ENCODE peak calls at places on chromosome 16, in nine cellular contexts. H is astrocyte; S is GM23338; M is keratinocyte; C is CD4-positive, alpha-beta T cell; R is body of pancreas; N is fibroblast of lung; U is left lung; L is progenitor cell of endocrine pancreas. Y is an unnamed sample.

GRCh38 chr16:29198231-29198630 is 208.3 kb downstream of the NPIPB11 start:
- DNase-seq in H (no peak), S (no peak), M (no peak), C (no peak), R (no peak), N (no peak), U (no peak), L (no peak), Y (no peak)

GRCh38 chr16:66386629-66387622 is 20.4 kb downstream of the CDH5 start:
- DNase-seq in H (no peak), S (no peak), M (no peak), C (no peak), R (no peak), N (no peak), U (no peak), L (no peak), Y (no peak)

GRCh38 chr16:566475-567361 is at the start of gene NHLRC4:
- DNase-seq in H (no peak), S (peak), M (no peak), C (peak), R (no peak), N (peak), U (peak), L (no peak), Y (no peak)

GRCh38 chr16:9297437-9298113 is 206.1 kb downstream of the HAPSTR1 start:
- DNase-seq in H (no peak), S (peak), M (no peak), C (no peak), R (peak), N (no peak), U (no peak), L (no peak), Y (no peak)

GRCh38 chr16:46569231-46569735 is 51.9 kb downstream of the SHCBP1 start:
- DNase-seq in H (no peak), S (no peak), M (no peak), C (no peak), R (no peak), N (no peak), U (no peak), L (no peak), Y (no peak)

GRCh38 chr16:84109598-84110325 is 7.0 kb downstream of the MBTPS1 start:
- DNase-seq in H (peak), S (no peak), M (no peak), C (no peak), R (no peak), N (peak), U (no peak), L (no peak), Y (no peak)

GRCh38 chr16:75305364-75306101 is 54.1 kb upstream of the BCAR1 start:
- DNase-seq in H (peak), S (no peak), M (peak), C (peak), R (peak), N (peak), U (peak), L (no peak), Y (peak)

GRCh38 chr16:67265834-67266233 is 13.5 kb upstream of the PLEKHG4 start:
- DNase-seq in H (no peak), S (no peak), M (no peak), C (no peak), R (no peak), N (no peak), U (no peak), L (no peak), Y (no peak)

GRCh38 chr16:73122604-73123386 is 74.9 kb upstream of the ZFHX3 start:
- DNase-seq in H (no peak), S (no peak), M (no peak), C (no peak), R (no peak), N (peak), U (peak), L (no peak), Y (no peak)

GRCh38 chr16:13643412-13643811 is 276.5 kb upstream of the ERCC4 start:
- DNase-seq in H (no peak), S (no peak), M (no peak), C (no peak), R (no peak), N (no peak), U (no peak), L (no peak), Y (no peak)

GRCh38 chr16:57814896-57815295 is 12.6 kb upstream of the KIFC3 start:
- DNase-seq in H (no peak), S (no peak), M (no peak), C (no peak), R (no peak), N (no peak), U (no peak), L (no peak), Y (no peak)

GRCh38 chr16:84611041-84611440 is 6.8 kb downstream of the COTL1 start:
- DNase-seq in H (no peak), S (no peak), M (no peak), C (no peak), R (no peak), N (peak), U (no peak), L (no peak), Y (no peak)

GRCh38 chr16:57863434-57864160 is 61.3 kb upstream of the KIFC3 start:
- DNase-seq in H (peak), S (peak), M (no peak), C (no peak), R (peak), N (peak), U (peak), L (no peak), Y (peak)

GRCh38 chr16:74623214-74623842 is 16.4 kb upstream of the GLG1 start:
- DNase-seq in H (peak), S (peak), M (no peak), C (no peak), R (no peak), N (peak), U (no peak), L (no peak), Y (peak)

GRCh38 chr16:23534868-23535860 is 22.0 kb downstream of the EARS2 start:
- DNase-seq in H (no peak), S (no peak), M (no peak), C (no peak), R (no peak), N (peak), U (no peak), L (no peak), Y (no peak)

GRCh38 chr16:9184354-9184690 is 92.9 kb downstream of the HAPSTR1 start:
- DNase-seq in H (no peak), S (peak), M (no peak), C (no peak), R (no peak), N (no peak), U (no peak), L (no peak), Y (no peak)

GRCh38 chr16:75062135-75062943 is 54.2 kb downstream of the LDHD start:
- DNase-seq in H (peak), S (no peak), M (no peak), C (no peak), R (peak), N (peak), U (no peak), L (no peak), Y (no peak)

GRCh38 chr16:49443576-49443975 is 70.0 kb downstream of the C16orf78 start:
- DNase-seq in H (no peak), S (no peak), M (no peak), C (no peak), R (no peak), N (no peak), U (no peak), L (no peak), Y (no peak)

GRCh38 chr16:77285676-77286075 is 86.5 kb downstream of the SYCE1L start:
- DNase-seq in H (no peak), S (no peak), M (no peak), C (no peak), R (no peak), N (no peak), U (no peak), L (no peak), Y (no peak)

GRCh38 chr16:54174750-54175149 is 111.8 kb downstream of the IRX3 start:
- DNase-seq in H (no peak), S (no peak), M (no peak), C (no peak), R (no peak), N (no peak), U (no peak), L (no peak), Y (no peak)

GRCh38 chr16:53913082-53913870 is 209.3 kb downstream of the FTO start:
- DNase-seq in H (peak), S (no peak), M (no peak), C (no peak), R (no peak), N (peak), U (no peak), L (no peak), Y (peak)

GRCh38 chr16:84360170-84360569 is 8.2 kb upstream of the ATP2C2 start:
- DNase-seq in H (peak), S (no peak), M (no peak), C (peak), R (no peak), N (peak), U (no peak), L (no peak), Y (no peak)

GRCh38 chr16:57608462-57609113 is 19.8 kb upstream of the ADGRG1 start:
- DNase-seq in H (no peak), S (no peak), M (no peak), C (no peak), R (peak), N (no peak), U (peak), L (no peak), Y (no peak)

GRCh38 chr16:12132290-12132689 is 155.8 kb downstream of the SNX29 start:
- DNase-seq in H (no peak), S (no peak), M (no peak), C (no peak), R (no peak), N (peak), U (no peak), L (no peak), Y (peak)

GRCh38 chr16:87949071-87949744 is 2.0 kb upstream of the BANP start:
- DNase-seq in H (no peak), S (no peak), M (no peak), C (no peak), R (no peak), N (no peak), U (no peak), L (no peak), Y (no peak)

GRCh38 chr16:54275956-54276355 is 10.6 kb downstream of the IRX3 start:
- DNase-seq in H (no peak), S (no peak), M (no peak), C (no peak), R (no peak), N (no peak), U (no peak), L (no peak), Y (no peak)

GRCh38 chr16:17515421-17516210 is 44.9 kb upstream of the XYLT1 start:
- DNase-seq in H (peak), S (no peak), M (peak), C (no peak), R (no peak), N (peak), U (no peak), L (no peak), Y (peak)

GRCh38 chr16:82452002-82452741 is 174.6 kb upstream of the CDH13 start:
- DNase-seq in H (no peak), S (no peak), M (no peak), C (no peak), R (no peak), N (no peak), U (no peak), L (no peak), Y (no peak)

GRCh38 chr16:25823891-25824290 is 132.1 kb downstream of the HS3ST4 start:
- DNase-seq in H (no peak), S (no peak), M (no peak), C (no peak), R (no peak), N (no peak), U (peak), L (no peak), Y (no peak)

GRCh38 chr16:56606688-56607618 is 1.4 kb upstream of the MT2A start:
- DNase-seq in H (peak), S (peak), M (peak), C (no peak), R (peak), N (peak), U (peak), L (no peak), Y (peak)

GRCh38 chr16:28495098-28495793 is 803 bp downstream of the APOBR start:
- DNase-seq in H (no peak), S (no peak), M (no peak), C (no peak), R (no peak), N (no peak), U (no peak), L (no peak), Y (no peak)

GRCh38 chr16:11576427-11577289 is 10.1 kb downstream of the LITAF start:
- DNase-seq in H (no peak), S (no peak), M (no peak), C (no peak), R (no peak), N (no peak), U (no peak), L (no peak), Y (no peak)

GRCh38 chr16:68539704-68540370 is 746 bp downstream of the ZFP90 start:
- DNase-seq in H (no peak), S (peak), M (no peak), C (no peak), R (no peak), N (peak), U (no peak), L (no peak), Y (no peak)

GRCh38 chr16:11312718-11313492 is 31.8 kb upstream of the PRM1 start:
- DNase-seq in H (peak), S (peak), M (no peak), C (no peak), R (peak), N (peak), U (peak), L (no peak), Y (no peak)

GRCh38 chr16:10362077-10362863 is 23.6 kb upstream of the ATF7IP2 start:
- DNase-seq in H (peak), S (no peak), M (no peak), C (no peak), R (no peak), N (peak), U (no peak), L (no peak), Y (no peak)

GRCh38 chr16:85437161-85438052 is 175.7 kb upstream of the GSE1 start:
- DNase-seq in H (no peak), S (peak), M (no peak), C (no peak), R (peak), N (no peak), U (peak), L (no peak), Y (no peak)

GRCh38 chr16:57610611-57611010 is 17.8 kb upstream of the ADGRG1 start:
- DNase-seq in H (no peak), S (no peak), M (no peak), C (no peak), R (peak), N (no peak), U (peak), L (no peak), Y (no peak)

GRCh38 chr16:71626018-71626857 is at the start of gene MARVELD3:
- DNase-seq in H (no peak), S (peak), M (no peak), C (peak), R (peak), N (no peak), U (peak), L (peak), Y (no peak)

GRCh38 chr16:84498859-84499620 is 5.4 kb downstream of the MEAK7 start:
- DNase-seq in H (no peak), S (no peak), M (no peak), C (no peak), R (no peak), N (no peak), U (no peak), L (no peak), Y (no peak)

DNA sequence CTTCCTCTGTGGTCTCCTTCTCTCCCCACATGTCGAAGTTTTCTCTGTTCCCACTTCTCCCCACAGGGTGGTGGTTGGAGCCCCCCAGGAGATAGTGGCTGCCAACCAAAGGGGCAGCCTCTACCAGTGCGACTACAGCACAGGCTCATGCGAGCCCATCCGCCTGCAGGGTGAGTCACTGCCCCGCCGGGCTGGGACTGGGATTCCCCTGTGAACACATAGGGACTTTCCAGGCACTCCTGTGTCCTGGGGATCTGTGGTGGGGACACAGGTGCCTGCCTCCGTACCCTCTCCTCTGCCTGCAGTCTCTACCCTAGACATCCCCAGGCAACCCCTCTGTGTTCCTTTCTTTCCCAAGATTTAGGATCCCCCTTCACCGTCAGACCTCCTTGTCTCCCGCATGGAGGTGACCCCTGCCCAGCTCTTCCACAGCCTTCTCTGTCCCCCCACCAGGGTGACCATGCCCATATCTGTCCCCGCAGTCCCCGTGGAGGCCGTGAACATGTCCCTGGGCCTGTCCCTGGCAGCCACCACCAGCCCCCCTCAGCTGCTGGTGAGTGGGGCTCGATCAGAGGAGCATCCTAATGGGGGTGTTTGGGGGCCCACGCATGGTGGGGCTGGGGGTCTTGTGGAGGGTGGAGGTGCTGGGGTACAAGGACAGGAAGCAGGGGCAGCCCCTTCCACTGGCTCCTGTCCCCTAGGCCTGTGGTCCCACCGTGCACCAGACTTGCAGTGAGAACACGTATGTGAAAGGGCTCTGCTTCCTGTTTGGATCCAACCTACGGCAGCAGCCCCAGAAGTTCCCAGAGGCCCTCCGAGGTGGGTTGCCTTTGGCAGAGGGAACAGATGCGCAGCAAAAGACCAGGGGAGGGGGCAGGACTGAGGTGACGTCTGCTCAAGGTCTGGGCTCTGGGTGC is 5.8 kb downstream of the ITGAM start:
- DNase-seq in H (peak), S (peak), M (peak), C (no peak), R (peak), N (peak), U (peak), L (no peak), Y (no peak)
- TF ChIP-seq CTCF in H (no peak), S (no peak), M (no peak), C (no peak), R (no peak), N (no peak), U (no peak), L (no peak), Y (no peak)

DNA sequence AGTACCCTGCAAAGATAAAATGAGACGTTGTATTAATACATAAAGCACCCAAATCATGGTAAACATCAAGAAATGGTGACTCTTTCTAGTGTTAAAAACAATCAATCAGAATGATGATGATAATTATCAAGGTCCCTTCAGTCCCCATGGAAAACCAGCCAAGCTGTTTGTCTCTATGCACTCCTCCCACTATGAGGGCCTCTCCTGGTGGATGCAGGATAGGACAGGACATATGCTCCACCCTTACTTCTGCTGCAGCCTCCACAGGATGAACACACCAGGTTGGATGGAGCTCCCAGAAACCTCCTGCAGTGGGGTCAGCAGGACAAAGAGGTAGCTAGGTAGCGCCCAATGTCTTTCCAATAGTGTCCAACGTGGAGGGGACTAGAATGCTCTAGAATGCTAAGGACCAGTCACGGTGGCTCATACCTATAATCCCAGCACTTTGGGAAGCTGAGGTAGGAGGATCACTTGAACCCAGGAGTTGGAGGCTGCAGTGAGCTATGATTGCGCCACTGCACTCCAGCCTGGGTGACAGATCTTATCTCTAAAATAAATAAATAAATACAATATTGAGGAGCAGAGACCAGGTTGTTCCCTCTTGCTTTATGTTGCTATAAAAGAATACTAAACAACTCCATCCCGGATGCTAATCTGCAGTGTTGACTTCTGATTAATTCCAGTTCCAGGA is 9.9 kb upstream of the KDM8 start:
- DNase-seq in H (no peak), S (no peak), M (no peak), C (no peak), R (no peak), N (no peak), U (no peak), L (no peak), Y (peak)
- TF ChIP-seq CTCF in H (no peak), S (no peak), M (no peak), C (no peak), R (no peak), N (no peak), U (no peak), L (no peak), Y (peak)

DNA sequence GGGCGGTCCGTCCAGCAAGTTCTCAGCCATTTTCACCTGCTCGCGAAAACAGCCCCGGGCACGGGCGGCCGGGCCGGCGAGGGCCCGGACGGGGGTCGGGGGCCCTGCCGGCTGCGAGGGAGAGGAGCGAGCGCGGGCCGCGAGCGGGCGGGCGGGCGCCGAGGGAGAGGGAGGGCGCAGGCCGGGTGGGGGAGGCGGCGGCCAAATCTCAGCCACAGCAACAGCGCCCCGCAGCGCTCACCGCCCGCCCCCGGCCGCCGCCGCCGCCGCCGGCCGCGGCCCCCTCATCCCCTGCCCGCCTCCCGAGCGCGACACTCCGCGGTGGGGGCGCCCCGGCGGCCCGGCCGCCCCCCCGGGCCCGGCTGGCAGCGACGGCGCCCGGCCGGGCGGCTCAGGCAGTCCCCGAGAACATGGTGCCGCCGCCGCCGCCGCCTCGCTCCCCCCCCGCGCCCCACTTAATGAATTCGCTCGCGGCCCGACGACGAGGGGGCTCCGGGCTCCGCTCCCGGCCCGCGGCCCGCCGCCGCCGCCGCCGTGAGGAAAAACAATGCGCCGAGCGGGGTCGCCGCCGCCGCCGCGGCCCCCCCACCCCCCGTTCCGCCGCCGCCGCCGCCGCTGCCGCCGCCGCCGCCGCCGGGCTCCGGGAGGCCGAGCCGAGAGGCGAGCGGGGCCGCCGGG is 487 bp downstream of the CREBBP start:
- DNase-seq in H (peak), S (peak), M (no peak), C (peak), R (peak), N (peak), U (peak), L (peak), Y (peak)
- TF ChIP-seq CTCF in H (no peak), S (no peak), M (peak), C (no peak), R (no peak), N (no peak), U (no peak), L (peak), Y (no peak)

GRCh38 chr16:2339521-2340484 is 725 bp downstream of the ABCA3 start:
- DNase-seq in H (no peak), S (peak), M (no peak), C (peak), R (peak), N (peak), U (no peak), L (peak), Y (no peak)
- TF ChIP-seq CTCF in H (no peak), S (peak), M (no peak), C (peak), R (peak), N (no peak), U (no peak), L (no peak), Y (no peak)